ENCODE peak calls at places on chromosome 20, in six cellular contexts. Z is endothelial cell of umbilical vein, Q is HCT116, A is GM12878, U is SK-N-SH, P is HepG2. T is an unnamed sample.

GRCh38 chr20:2752631-2753455 is 47.6 kb downstream of the CPXM1 start:
- DNase-seq in Z (peak), Q (peak), A (no peak), U (no peak), P (peak), T (no peak)

GRCh38 chr20:50303573-50304500 is 113.2 kb downstream of the CEBPB start:
- DNase-seq in Z (peak), Q (no peak), A (no peak), U (peak), P (peak), T (peak)

GRCh38 chr20:63747622-63748355 is 8.2 kb downstream of the SLC2A4RG start:
- DNase-seq in Z (no peak), Q (no peak), A (no peak), U (peak), P (no peak), T (no peak)

GRCh38 chr20:15887387-15887786 is 685.9 kb downstream of the KIF16B start:
- DNase-seq in Z (no peak), Q (no peak), A (no peak), U (no peak), P (no peak), T (no peak)

GRCh38 chr20:61516398-61517208 is 264.5 kb downstream of the CDH4 start:
- DNase-seq in Z (no peak), Q (no peak), A (no peak), U (no peak), P (no peak), T (no peak)

GRCh38 chr20:5947276-5947675 is 3.1 kb downstream of the TRMT6 start:
- DNase-seq in Z (no peak), Q (no peak), A (no peak), U (no peak), P (no peak), T (no peak)

GRCh38 chr20:17956099-17956685 is 12.4 kb downstream of the SNX5 start:
- DNase-seq in Z (no peak), Q (no peak), A (no peak), U (no peak), P (no peak), T (no peak)

GRCh38 chr20:20083796-20084195 is 31.5 kb downstream of the CFAP61 start:
- DNase-seq in Z (peak), Q (peak), A (peak), U (peak), P (peak), T (peak)

GRCh38 chr20:6489361-6490154 is 277.9 kb upstream of the BMP2 start:
- DNase-seq in Z (no peak), Q (no peak), A (no peak), U (no peak), P (peak), T (peak)

GRCh38 chr20:9218412-9219001 is 149.6 kb downstream of the PLCB4 start:
- DNase-seq in Z (no peak), Q (no peak), A (no peak), U (no peak), P (no peak), T (no peak)

GRCh38 chr20:63386491-63386890 is 25.3 kb upstream of the CHRNA4 start:
- DNase-seq in Z (no peak), Q (no peak), A (no peak), U (no peak), P (no peak), T (no peak)

GRCh38 chr20:63059684-63060056 is 52.9 kb upstream of the BHLHE23 start:
- DNase-seq in Z (no peak), Q (no peak), A (no peak), U (no peak), P (no peak), T (no peak)

GRCh38 chr20:62476074-62476838 is 461 bp upstream of the GATA5 start:
- DNase-seq in Z (no peak), Q (no peak), A (no peak), U (peak), P (no peak), T (no peak)

DNA sequence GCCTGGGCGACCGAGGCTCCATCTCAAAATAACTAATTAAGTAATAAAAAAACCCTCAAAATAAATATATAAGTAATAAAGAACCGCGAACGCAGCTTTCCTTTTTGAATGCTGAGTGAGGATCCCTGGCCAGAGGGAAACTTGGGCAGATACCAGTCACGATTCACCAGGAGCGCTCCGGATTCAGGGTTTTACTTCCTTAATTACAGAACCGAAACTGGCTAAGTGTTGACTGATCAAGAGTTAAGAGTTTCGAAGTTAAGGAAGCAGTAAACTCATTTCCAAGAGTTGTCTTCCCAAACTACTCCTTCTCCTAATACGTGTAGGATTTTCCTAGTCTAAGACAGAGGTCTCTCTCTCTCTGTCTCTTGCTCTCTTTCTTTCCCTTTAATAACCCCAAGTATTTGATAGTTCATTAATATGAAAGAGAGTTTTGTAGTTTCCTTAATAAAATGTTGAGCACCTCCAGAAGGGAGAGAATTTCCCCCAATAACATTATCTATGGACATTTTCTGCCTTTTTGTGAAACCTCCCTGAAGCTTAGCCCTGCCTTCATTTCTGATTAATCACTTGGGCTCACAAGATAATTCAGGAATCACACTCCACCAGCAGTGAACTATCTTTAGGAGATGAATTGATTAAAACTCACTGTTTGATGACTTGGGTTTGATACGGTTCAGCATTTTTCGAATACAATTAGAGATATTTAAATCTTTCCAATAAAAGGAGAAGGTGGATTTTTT is 61.5 kb upstream of the ZNF217 start:
- DNase-seq in Z (no peak), Q (no peak), A (no peak), U (no peak), P (no peak), T (no peak)
- TF ChIP-seq POLR2AphosphoS5 in Z (no peak), Q (no peak), A (no peak), U (no peak), P (no peak), T (no peak)

DNA sequence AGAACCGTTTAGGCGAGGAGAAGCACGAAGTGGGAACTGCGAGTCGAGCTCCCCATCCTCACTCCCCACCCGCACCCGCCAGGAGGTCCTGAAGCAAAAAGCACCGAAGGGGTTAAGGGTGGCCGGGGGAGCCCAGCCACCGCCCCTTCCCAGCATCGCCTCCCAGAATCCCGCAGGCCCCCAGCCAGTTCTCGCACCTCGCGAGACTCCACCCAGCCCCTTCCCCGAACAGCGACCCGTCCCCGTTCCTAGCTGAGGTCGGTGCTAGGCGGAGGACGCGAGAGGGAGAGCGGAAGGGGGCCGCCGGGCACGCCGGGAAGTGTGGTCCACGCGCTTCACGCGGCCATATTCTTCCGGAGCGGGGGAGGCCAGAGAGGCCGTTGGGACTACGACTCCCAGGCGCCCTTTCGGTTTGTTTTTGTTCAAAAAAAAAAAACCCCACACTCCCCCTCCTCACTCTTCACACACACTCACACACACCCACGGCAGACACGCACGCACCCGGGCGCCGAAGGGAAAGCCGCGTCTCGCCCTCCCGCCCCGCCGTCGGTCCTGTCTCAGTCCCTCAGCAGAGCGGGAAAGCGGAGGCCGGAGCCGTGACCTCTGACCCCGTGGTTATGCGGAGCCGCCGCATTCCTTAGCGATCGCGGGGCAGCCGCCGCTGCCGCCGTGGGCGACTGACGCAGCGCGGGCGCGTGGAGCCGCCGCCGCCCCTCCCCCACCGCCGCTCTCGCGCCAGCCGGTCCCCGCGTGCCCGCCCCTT is at the start of gene ASXL1:
- DNase-seq in Z (peak), Q (peak), A (peak), U (peak), P (peak), T (peak)
- H3K27ac ChIP-seq in Z (peak), Q (peak), A (peak), U (peak), P (peak), T (peak)

DNA sequence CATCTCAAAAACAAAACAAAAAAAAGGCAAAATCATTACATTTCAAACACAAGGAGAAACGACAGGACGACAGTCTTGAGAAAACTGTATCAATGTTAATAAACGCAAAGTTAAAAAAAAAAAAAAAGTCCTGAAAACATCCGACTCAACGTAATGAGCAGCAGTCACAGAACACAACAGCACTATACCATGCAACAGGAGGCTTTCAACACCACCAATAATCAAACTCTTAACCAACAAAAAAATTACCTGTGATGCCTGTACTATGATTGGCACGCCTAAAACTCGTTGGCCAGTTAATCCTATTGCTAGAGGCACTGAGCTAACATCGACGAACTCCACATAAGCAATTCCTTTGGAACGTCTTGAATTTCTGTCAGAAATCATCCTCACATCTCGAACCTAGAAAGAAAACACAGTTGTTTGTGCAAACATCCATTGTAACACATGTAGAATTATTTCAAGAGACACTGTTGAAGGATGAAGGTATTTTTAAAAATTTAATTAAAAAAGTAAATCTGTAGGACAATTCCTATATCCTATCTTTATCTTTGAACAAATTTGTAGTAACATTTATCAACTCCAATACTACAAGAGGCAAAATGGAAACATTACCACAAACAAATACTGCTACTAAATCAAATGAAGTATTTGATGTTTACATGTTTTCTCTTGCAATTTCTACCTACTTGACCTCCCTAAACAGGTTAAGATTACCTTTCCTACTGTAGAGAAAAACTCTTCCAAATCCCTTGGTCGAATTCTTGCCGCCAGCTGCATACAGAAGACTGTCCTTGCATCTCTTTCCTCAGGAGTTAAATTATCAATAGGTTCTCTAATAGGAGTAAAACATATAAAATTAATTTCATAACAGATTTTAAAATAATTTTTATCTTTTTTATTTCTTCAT is 17.5 kb downstream of the RBM39 start:
- DNase-seq in Z (no peak), Q (no peak), A (no peak), U (no peak), P (no peak), T (no peak)
- H3K9ac ChIP-seq in Z (no peak), Q (no peak), A (no peak), U (no peak), P (no peak), T (no peak)

GRCh38 chr20:51420111-51420510 is 122.4 kb downstream of the NFATC2 start:
- DNase-seq in Z (peak), Q (no peak), A (no peak), U (no peak), P (no peak), T (no peak)

GRCh38 chr20:51419646-51420045 is 122.9 kb downstream of the NFATC2 start:
- DNase-seq in Z (peak), Q (no peak), A (no peak), U (no peak), P (no peak), T (no peak)

GRCh38 chr20:51422912-51423667 is 119.4 kb downstream of the NFATC2 start:
- DNase-seq in Z (no peak), Q (no peak), A (no peak), U (no peak), P (no peak), T (no peak)

GRCh38 chr20:51419236-51419635 is 123.3 kb downstream of the NFATC2 start:
- DNase-seq in Z (no peak), Q (no peak), A (no peak), U (no peak), P (no peak), T (no peak)

DNA sequence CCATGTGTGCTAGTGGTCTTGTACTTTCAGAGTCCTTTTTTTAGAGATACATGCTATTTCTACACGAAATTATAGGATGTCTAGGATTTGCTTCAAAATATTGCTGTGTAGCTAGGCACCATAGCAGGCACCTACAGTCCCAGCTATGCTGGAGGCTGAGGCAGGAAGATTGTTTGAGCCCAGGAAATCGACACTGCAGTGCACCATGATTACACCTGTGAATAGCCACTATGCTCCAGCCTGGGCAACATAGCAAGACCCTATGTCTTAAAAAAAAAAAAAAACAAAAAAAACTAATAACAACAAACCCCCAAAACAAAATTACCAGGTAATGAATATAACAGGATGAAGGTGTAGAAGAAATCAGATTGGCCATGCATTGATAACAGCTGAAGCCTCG is 121.7 kb downstream of the NFATC2 start:
- DNase-seq in Z (no peak), Q (no peak), A (no peak), U (no peak), P (no peak), T (no peak)
- TF ChIP-seq POLR2AphosphoS5 in Z (no peak), Q (no peak), A (no peak), U (no peak), P (no peak), T (no peak)

GRCh38 chr20:34904202-34904621 is 27.8 kb downstream of the ACSS2 start:
- DNase-seq in Z (peak), Q (no peak), A (no peak), U (no peak), P (no peak), T (no peak)

GRCh38 chr20:34907616-34908469 is 31.4 kb downstream of the ACSS2 start:
- DNase-seq in Z (peak), Q (peak), A (no peak), U (peak), P (peak), T (peak)
- H3K27ac ChIP-seq in Z (peak), Q (peak), A (no peak), U (peak), P (no peak), T (peak)

GRCh38 chr20:45813489-45813888 is 1.0 kb downstream of the UBE2C start:
- DNase-seq in Z (no peak), Q (no peak), A (no peak), U (no peak), P (no peak), T (no peak)
- H3K9ac ChIP-seq in Z (peak), Q (peak), A (peak), U (peak), P (peak), T (peak)

DNA sequence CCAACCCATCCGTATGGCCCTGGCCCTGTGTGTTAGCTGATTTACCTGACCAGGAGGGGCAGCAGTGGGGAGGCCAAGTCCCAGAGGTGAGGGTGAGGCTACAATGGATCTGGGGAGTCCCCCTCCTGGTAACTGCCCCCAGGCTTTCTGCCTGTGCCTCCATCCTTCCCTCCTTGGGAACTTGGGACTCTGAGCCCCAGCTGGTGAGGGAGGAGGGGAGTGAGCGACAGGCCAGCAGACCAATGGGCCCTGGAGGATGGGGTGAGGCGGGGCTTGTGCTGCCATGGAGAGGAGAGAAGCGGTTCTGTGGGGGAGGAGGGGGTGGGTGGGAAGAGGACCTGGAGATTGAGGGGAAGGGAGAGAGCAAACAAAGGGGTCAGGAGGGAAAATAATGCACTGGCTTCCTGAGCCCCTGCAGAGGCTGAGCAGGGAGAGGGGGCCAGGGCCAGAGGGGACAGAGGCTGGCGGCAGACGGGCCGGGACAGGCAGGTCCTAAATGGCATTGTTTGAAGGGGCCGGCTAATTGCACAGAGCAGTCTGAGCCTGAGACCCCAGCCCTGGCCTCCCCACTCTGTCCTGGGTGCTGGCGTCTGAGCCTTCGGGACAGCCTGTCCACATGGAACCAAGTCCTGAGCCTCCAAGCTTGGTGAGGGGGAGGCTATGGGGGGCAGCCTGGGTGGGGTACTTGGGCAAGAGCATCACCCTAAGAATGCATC is 17.5 kb downstream of the DNMT3B start:
- DNase-seq in Z (no peak), Q (no peak), A (no peak), U (peak), P (no peak), T (no peak)
- TF ChIP-seq POLR2AphosphoS5 in Z (no peak), Q (no peak), A (no peak), U (no peak), P (no peak), T (no peak)

GRCh38 chr20:48096212-48096875 is 311.1 kb upstream of the SULF2 start:
- DNase-seq in Z (no peak), Q (no peak), A (no peak), U (no peak), P (no peak), T (no peak)

GRCh38 chr20:48094944-48095343 is 309.7 kb upstream of the SULF2 start:
- DNase-seq in Z (no peak), Q (no peak), A (no peak), U (no peak), P (no peak), T (no peak)

GRCh38 chr20:48098866-48099265 is 313.6 kb upstream of the SULF2 start:
- DNase-seq in Z (no peak), Q (no peak), A (no peak), U (no peak), P (no peak), T (no peak)

GRCh38 chr20:48098099-48098498 is 312.8 kb upstream of the SULF2 start:
- DNase-seq in Z (no peak), Q (peak), A (no peak), U (no peak), P (no peak), T (no peak)

DNA sequence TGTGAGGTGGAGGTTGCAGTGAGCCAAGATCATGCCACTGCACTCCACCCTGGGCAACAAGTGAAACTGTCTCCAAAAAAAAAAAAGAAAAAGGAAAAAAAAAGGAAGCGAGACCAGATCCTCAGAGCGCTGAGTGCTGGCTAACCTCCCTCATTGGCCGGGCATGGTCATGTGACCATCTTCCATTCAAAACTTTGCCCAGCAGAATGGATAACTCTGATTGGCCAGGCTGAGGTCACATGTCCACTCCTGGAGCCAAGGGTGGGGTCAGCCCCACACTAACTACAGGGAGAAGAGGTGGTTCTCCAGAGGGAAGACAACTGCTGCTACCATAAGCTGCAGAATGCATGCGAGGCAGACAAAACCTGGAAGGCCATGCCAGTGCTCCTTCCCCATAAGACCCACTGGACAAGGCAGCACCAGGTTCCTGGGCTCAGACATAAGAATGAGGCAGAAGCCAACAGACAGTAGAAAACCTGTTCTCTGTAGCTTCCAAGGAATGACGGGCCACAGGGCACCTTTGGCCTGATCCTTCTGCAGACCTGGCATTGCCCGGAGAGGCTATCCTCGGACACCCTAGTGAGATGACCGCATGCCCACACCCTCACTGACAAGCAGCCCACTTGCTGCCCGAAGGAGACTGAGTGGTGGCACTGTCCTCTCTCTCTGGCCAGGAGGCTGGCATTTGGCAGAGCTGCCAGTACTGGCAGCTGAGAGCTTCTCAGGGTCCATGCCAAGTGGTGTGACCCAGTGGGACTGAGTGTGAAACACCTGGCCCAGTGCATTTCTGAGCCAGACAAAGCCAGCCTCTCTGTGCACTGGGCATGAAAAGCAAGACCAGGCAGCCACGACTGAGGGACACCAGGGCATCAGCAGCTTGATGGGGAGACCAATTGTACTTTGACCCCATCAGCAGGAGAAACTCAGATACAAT is 311.9 kb upstream of the SULF2 start:
- DNase-seq in Z (no peak), Q (peak), A (no peak), U (no peak), P (no peak), T (no peak)
- H3K27ac ChIP-seq in Z (no peak), Q (no peak), A (no peak), U (no peak), P (no peak), T (no peak)

T was measured in SK-N-MC.